ENCODE peak calls at places on chromosomes 16 and 17, in ten cellular contexts. One of them, this sample, is unnamed.

GRCh38 chr16:52861614-52862022 is 191.1 kb downstream of the CHD9NB start:
- DNase-seq in left cardiac atrium: no peak
- DNase-seq in activated T-cell treated with anti-CD3 and anti-CD28 coated beads for 1 hour: no peak
- DNase-seq in activated naive CD8-positive, alpha-beta T cell treated with anti-CD3 and anti-CD28 coated beads for 36 hours: no peak
- DNase-seq in cortex of kidney: no peak
- DNase-seq in mesothelial cell of epicardium: no peak
- DNase-seq in mucosa of descending colon: peak; percentile 57
- DNase-seq in B cell: no peak
- DNase-seq in NCI-H1105 treated with DMSO at 0.1 percent for 48 hours: peak; percentile 88
- DNase-seq in EL: no peak
- DNase-seq in this sample: peak; percentile 46

GRCh38 chr17:57044976-57045867 is 39.8 kb upstream of the AKAP1 start:
- DNase-seq in NCI-H1105 treated with DMSO at 0.1 percent for 48 hours: no peak
- DNase-seq in left cardiac atrium: no peak
- DNase-seq in EL: no peak
- DNase-seq in mesothelial cell of epicardium: no peak
- DNase-seq in activated naive CD8-positive, alpha-beta T cell treated with anti-CD3 and anti-CD28 coated beads for 36 hours: no peak
- DNase-seq in cortex of kidney: no peak
- DNase-seq in activated T-cell treated with anti-CD3 and anti-CD28 coated beads for 1 hour: no peak
- DNase-seq in mucosa of descending colon: no peak
- DNase-seq in B cell: no peak
- DNase-seq in this sample: no peak

GRCh38 chr17:46733837-46734516 is 84.5 kb downstream of the WNT3 start:
- DNase-seq in left cardiac atrium: no peak
- DNase-seq in mesothelial cell of epicardium: no peak
- DNase-seq in activated T-cell treated with anti-CD3 and anti-CD28 coated beads for 1 hour: no peak
- DNase-seq in activated naive CD8-positive, alpha-beta T cell treated with anti-CD3 and anti-CD28 coated beads for 36 hours: no peak
- DNase-seq in B cell: no peak
- DNase-seq in NCI-H1105 treated with DMSO at 0.1 percent for 48 hours: no peak
- DNase-seq in cortex of kidney: no peak
- DNase-seq in mucosa of descending colon: no peak
- DNase-seq in EL: peak; percentile 64
- DNase-seq in this sample: peak; percentile 9

GRCh38 chr17:45139533-45139920 is 4.0 kb downstream of the ACBD4 start:
- DNase-seq in activated T-cell treated with anti-CD3 and anti-CD28 coated beads for 1 hour: no peak
- DNase-seq in activated naive CD8-positive, alpha-beta T cell treated with anti-CD3 and anti-CD28 coated beads for 36 hours: no peak
- DNase-seq in EL: no peak
- DNase-seq in cortex of kidney: no peak
- DNase-seq in NCI-H1105 treated with DMSO at 0.1 percent for 48 hours: no peak
- DNase-seq in left cardiac atrium: no peak
- DNase-seq in mucosa of descending colon: no peak
- DNase-seq in B cell: no peak
- DNase-seq in mesothelial cell of epicardium: no peak
- DNase-seq in this sample: no peak

GRCh38 chr17:1577186-1577585 is 14.6 kb upstream of the PITPNA start:
- DNase-seq in cortex of kidney: no peak
- DNase-seq in activated naive CD8-positive, alpha-beta T cell treated with anti-CD3 and anti-CD28 coated beads for 36 hours: no peak
- DNase-seq in NCI-H1105 treated with DMSO at 0.1 percent for 48 hours: no peak
- DNase-seq in mucosa of descending colon: peak; percentile 59
- DNase-seq in B cell: no peak
- DNase-seq in activated T-cell treated with anti-CD3 and anti-CD28 coated beads for 1 hour: no peak
- DNase-seq in left cardiac atrium: peak; percentile 92
- DNase-seq in mesothelial cell of epicardium: no peak
- DNase-seq in EL: peak; percentile 95
- DNase-seq in this sample: peak; percentile 97

GRCh38 chr17:14427914-14428639 is 127.2 kb downstream of the HS3ST3B1 start:
- DNase-seq in EL: no peak
- DNase-seq in activated T-cell treated with anti-CD3 and anti-CD28 coated beads for 1 hour: peak; percentile 17
- DNase-seq in B cell: peak; percentile 66
- DNase-seq in left cardiac atrium: no peak
- DNase-seq in activated naive CD8-positive, alpha-beta T cell treated with anti-CD3 and anti-CD28 coated beads for 36 hours: peak; percentile 43
- DNase-seq in mucosa of descending colon: peak; percentile 17
- DNase-seq in cortex of kidney: no peak
- DNase-seq in mesothelial cell of epicardium: no peak
- DNase-seq in NCI-H1105 treated with DMSO at 0.1 percent for 48 hours: no peak
- DNase-seq in this sample: no peak

GRCh38 chr17:35849469-35850348 is 19.0 kb downstream of the HEATR9 start:
- DNase-seq in EL: peak; percentile 70
- DNase-seq in left cardiac atrium: no peak
- DNase-seq in mesothelial cell of epicardium: no peak
- DNase-seq in NCI-H1105 treated with DMSO at 0.1 percent for 48 hours: peak; percentile 55
- DNase-seq in activated naive CD8-positive, alpha-beta T cell treated with anti-CD3 and anti-CD28 coated beads for 36 hours: peak; percentile 47
- DNase-seq in cortex of kidney: no peak
- DNase-seq in mucosa of descending colon: peak; percentile 64
- DNase-seq in B cell: peak; percentile 59
- DNase-seq in activated T-cell treated with anti-CD3 and anti-CD28 coated beads for 1 hour: peak; percentile 32
- DNase-seq in this sample: peak; percentile 80

GRCh38 chr16:364595-365491 is 5.5 kb downstream of the MRPL28 start:
- DNase-seq in NCI-H1105 treated with DMSO at 0.1 percent for 48 hours: no peak
- DNase-seq in B cell: no peak
- DNase-seq in left cardiac atrium: no peak
- DNase-seq in mucosa of descending colon: no peak
- DNase-seq in activated T-cell treated with anti-CD3 and anti-CD28 coated beads for 1 hour: no peak
- DNase-seq in EL: no peak
- DNase-seq in mesothelial cell of epicardium: no peak
- DNase-seq in activated naive CD8-positive, alpha-beta T cell treated with anti-CD3 and anti-CD28 coated beads for 36 hours: no peak
- DNase-seq in cortex of kidney: no peak
- DNase-seq in this sample: no peak

GRCh38 chr17:65055708-65056638 is 567 bp downstream of the GNA13 start:
- DNase-seq in activated T-cell treated with anti-CD3 and anti-CD28 coated beads for 1 hour: peak; percentile 28
- DNase-seq in activated naive CD8-positive, alpha-beta T cell treated with anti-CD3 and anti-CD28 coated beads for 36 hours: peak; percentile 63
- DNase-seq in B cell: peak; percentile 65
- DNase-seq in mucosa of descending colon: peak; percentile 68
- DNase-seq in EL: peak; percentile 59
- DNase-seq in mesothelial cell of epicardium: peak; percentile 40
- DNase-seq in NCI-H1105 treated with DMSO at 0.1 percent for 48 hours: peak; percentile 57
- DNase-seq in cortex of kidney: no peak
- DNase-seq in left cardiac atrium: peak; percentile 69
- DNase-seq in this sample: peak; percentile 55

GRCh38 chr16:85649411-85649977 is 36.4 kb downstream of the GSE1 start:
- DNase-seq in activated T-cell treated with anti-CD3 and anti-CD28 coated beads for 1 hour: no peak
- DNase-seq in NCI-H1105 treated with DMSO at 0.1 percent for 48 hours: peak; percentile 91
- DNase-seq in B cell: no peak
- DNase-seq in mucosa of descending colon: no peak
- DNase-seq in mesothelial cell of epicardium: no peak
- DNase-seq in EL: no peak
- DNase-seq in activated naive CD8-positive, alpha-beta T cell treated with anti-CD3 and anti-CD28 coated beads for 36 hours: no peak
- DNase-seq in left cardiac atrium: no peak
- DNase-seq in cortex of kidney: no peak
- DNase-seq in this sample: no peak

GRCh38 chr17:74369221-74369620 is 1.9 kb downstream of the GPR142 start:
- DNase-seq in activated T-cell treated with anti-CD3 and anti-CD28 coated beads for 1 hour: peak; percentile 65
- DNase-seq in cortex of kidney: no peak
- DNase-seq in left cardiac atrium: peak; percentile 62
- DNase-seq in activated naive CD8-positive, alpha-beta T cell treated with anti-CD3 and anti-CD28 coated beads for 36 hours: peak; percentile 49
- DNase-seq in NCI-H1105 treated with DMSO at 0.1 percent for 48 hours: no peak
- DNase-seq in mucosa of descending colon: peak; percentile 56
- DNase-seq in B cell: peak; percentile 54
- DNase-seq in mesothelial cell of epicardium: no peak
- DNase-seq in EL: no peak
- DNase-seq in this sample: peak; percentile 20

GRCh38 chr16:50395763-50396710 is 27.2 kb upstream of the BRD7 start:
- DNase-seq in left cardiac atrium: no peak
- DNase-seq in NCI-H1105 treated with DMSO at 0.1 percent for 48 hours: no peak
- DNase-seq in B cell: no peak
- DNase-seq in activated naive CD8-positive, alpha-beta T cell treated with anti-CD3 and anti-CD28 coated beads for 36 hours: no peak
- DNase-seq in mucosa of descending colon: no peak
- DNase-seq in mesothelial cell of epicardium: no peak
- DNase-seq in activated T-cell treated with anti-CD3 and anti-CD28 coated beads for 1 hour: no peak
- DNase-seq in EL: no peak
- DNase-seq in cortex of kidney: no peak
- DNase-seq in this sample: peak; percentile 21

GRCh38 chr17:1998426-1998784 is 26.7 kb downstream of the RTN4RL1 start:
- DNase-seq in left cardiac atrium: no peak
- DNase-seq in EL: no peak
- DNase-seq in activated T-cell treated with anti-CD3 and anti-CD28 coated beads for 1 hour: no peak
- DNase-seq in NCI-H1105 treated with DMSO at 0.1 percent for 48 hours: no peak
- DNase-seq in activated naive CD8-positive, alpha-beta T cell treated with anti-CD3 and anti-CD28 coated beads for 36 hours: no peak
- DNase-seq in cortex of kidney: no peak
- DNase-seq in B cell: no peak
- DNase-seq in mucosa of descending colon: peak; percentile 24
- DNase-seq in mesothelial cell of epicardium: no peak
- DNase-seq in this sample: no peak

GRCh38 chr16:11901091-11901490 is 14.7 kb downstream of the GSPT1 start:
- DNase-seq in activated T-cell treated with anti-CD3 and anti-CD28 coated beads for 1 hour: no peak
- DNase-seq in NCI-H1105 treated with DMSO at 0.1 percent for 48 hours: no peak
- DNase-seq in mucosa of descending colon: no peak
- DNase-seq in left cardiac atrium: no peak
- DNase-seq in B cell: no peak
- DNase-seq in activated naive CD8-positive, alpha-beta T cell treated with anti-CD3 and anti-CD28 coated beads for 36 hours: no peak
- DNase-seq in cortex of kidney: no peak
- DNase-seq in mesothelial cell of epicardium: no peak
- DNase-seq in EL: peak; percentile 28
- DNase-seq in this sample: peak; percentile 4

GRCh38 chr17:72358465-72358864 is 237.6 kb downstream of the SOX9 start:
- DNase-seq in EL: peak; percentile 90
- DNase-seq in B cell: no peak
- DNase-seq in activated T-cell treated with anti-CD3 and anti-CD28 coated beads for 1 hour: no peak
- DNase-seq in left cardiac atrium: no peak
- DNase-seq in mucosa of descending colon: no peak
- DNase-seq in NCI-H1105 treated with DMSO at 0.1 percent for 48 hours: no peak
- DNase-seq in cortex of kidney: no peak
- DNase-seq in activated naive CD8-positive, alpha-beta T cell treated with anti-CD3 and anti-CD28 coated beads for 36 hours: no peak
- DNase-seq in mesothelial cell of epicardium: no peak
- DNase-seq in this sample: peak; percentile 69

GRCh38 chr17:32833526-32833925 is 43.4 kb downstream of the MYO1D start:
- DNase-seq in mucosa of descending colon: no peak
- DNase-seq in NCI-H1105 treated with DMSO at 0.1 percent for 48 hours: no peak
- DNase-seq in activated naive CD8-positive, alpha-beta T cell treated with anti-CD3 and anti-CD28 coated beads for 36 hours: no peak
- DNase-seq in mesothelial cell of epicardium: no peak
- DNase-seq in B cell: no peak
- DNase-seq in left cardiac atrium: no peak
- DNase-seq in EL: no peak
- DNase-seq in cortex of kidney: no peak
- DNase-seq in activated T-cell treated with anti-CD3 and anti-CD28 coated beads for 1 hour: no peak
- DNase-seq in this sample: no peak

GRCh38 chr16:56789360-56789759 is 59.4 kb downstream of the NUP93 start:
- DNase-seq in mesothelial cell of epicardium: no peak
- DNase-seq in cortex of kidney: no peak
- DNase-seq in activated naive CD8-positive, alpha-beta T cell treated with anti-CD3 and anti-CD28 coated beads for 36 hours: no peak
- DNase-seq in activated T-cell treated with anti-CD3 and anti-CD28 coated beads for 1 hour: no peak
- DNase-seq in NCI-H1105 treated with DMSO at 0.1 percent for 48 hours: peak; percentile 54
- DNase-seq in left cardiac atrium: peak; percentile 31
- DNase-seq in B cell: no peak
- DNase-seq in mucosa of descending colon: peak; percentile 64
- DNase-seq in EL: peak; percentile 30
- DNase-seq in this sample: peak; percentile 68

GRCh38 chr17:6454495-6455320 is 10.5 kb downstream of the PIMREG start:
- DNase-seq in mucosa of descending colon: no peak
- DNase-seq in cortex of kidney: no peak
- DNase-seq in B cell: peak; percentile 28
- DNase-seq in NCI-H1105 treated with DMSO at 0.1 percent for 48 hours: no peak
- DNase-seq in left cardiac atrium: no peak
- DNase-seq in activated naive CD8-positive, alpha-beta T cell treated with anti-CD3 and anti-CD28 coated beads for 36 hours: no peak
- DNase-seq in activated T-cell treated with anti-CD3 and anti-CD28 coated beads for 1 hour: no peak
- DNase-seq in mesothelial cell of epicardium: no peak
- DNase-seq in EL: no peak
- DNase-seq in this sample: no peak

GRCh38 chr16:66428682-66429251 is 1.7 kb downstream of the BEAN1 start:
- DNase-seq in activated T-cell treated with anti-CD3 and anti-CD28 coated beads for 1 hour: no peak
- DNase-seq in left cardiac atrium: no peak
- DNase-seq in cortex of kidney: no peak
- DNase-seq in B cell: no peak
- DNase-seq in EL: no peak
- DNase-seq in mesothelial cell of epicardium: no peak
- DNase-seq in mucosa of descending colon: no peak
- DNase-seq in activated naive CD8-positive, alpha-beta T cell treated with anti-CD3 and anti-CD28 coated beads for 36 hours: no peak
- DNase-seq in NCI-H1105 treated with DMSO at 0.1 percent for 48 hours: no peak
- DNase-seq in this sample: no peak

GRCh38 chr16:67723151-67723915 is 4.2 kb upstream of the GFOD2 start:
- DNase-seq in left cardiac atrium: no peak
- DNase-seq in mucosa of descending colon: no peak
- DNase-seq in EL: peak; percentile 94
- DNase-seq in mesothelial cell of epicardium: no peak
- DNase-seq in activated naive CD8-positive, alpha-beta T cell treated with anti-CD3 and anti-CD28 coated beads for 36 hours: no peak
- DNase-seq in activated T-cell treated with anti-CD3 and anti-CD28 coated beads for 1 hour: no peak
- DNase-seq in NCI-H1105 treated with DMSO at 0.1 percent for 48 hours: no peak
- DNase-seq in B cell: no peak
- DNase-seq in cortex of kidney: no peak
- DNase-seq in this sample: peak; percentile 54

GRCh38 chr17:2709173-2709661 is 2.3 kb downstream of the CLUH start:
- DNase-seq in B cell: peak; percentile 39
- DNase-seq in NCI-H1105 treated with DMSO at 0.1 percent for 48 hours: no peak
- DNase-seq in mucosa of descending colon: peak; percentile 86
- DNase-seq in EL: no peak
- DNase-seq in cortex of kidney: no peak
- DNase-seq in mesothelial cell of epicardium: no peak
- DNase-seq in left cardiac atrium: no peak
- DNase-seq in activated naive CD8-positive, alpha-beta T cell treated with anti-CD3 and anti-CD28 coated beads for 36 hours: no peak
- DNase-seq in activated T-cell treated with anti-CD3 and anti-CD28 coated beads for 1 hour: no peak
- DNase-seq in this sample: peak; percentile 73

This sample was measured in MCF 10A.